ENCODE peak calls at places on chromosome 5, in five cellular contexts. One of them, this sample, is unnamed.
A peak's percentile ranks its signal among the peaks of the same experiment; 100 is the strongest.

GRCh38 chr5:54946306-54946705 is 39.1 kb downstream of the ESM1 start:
- DNase-seq in GM12865: no peak
- DNase-seq in IMR-90: no peak
- DNase-seq in retinal pigment epithelial cell: no peak
- DNase-seq in neural crest cell: no peak
- DNase-seq in this sample: no peak

GRCh38 chr5:181217805-181218065 is 5.3 kb upstream of the TRIM41 start:
- DNase-seq in GM12865: no peak
- DNase-seq in IMR-90: no peak
- DNase-seq in retinal pigment epithelial cell: no peak
- DNase-seq in neural crest cell: no peak
- DNase-seq in this sample: no peak

GRCh38 chr5:67267522-67268232 is 71.1 kb upstream of the CD180 start:
- DNase-seq in GM12865: no peak
- DNase-seq in IMR-90: no peak
- DNase-seq in retinal pigment epithelial cell: no peak
- DNase-seq in neural crest cell: no peak
- DNase-seq in this sample: no peak

GRCh38 chr5:75961814-75962213 is 121.4 kb upstream of the SV2C start:
- DNase-seq in GM12865: no peak
- DNase-seq in IMR-90: no peak
- DNase-seq in retinal pigment epithelial cell: no peak
- DNase-seq in neural crest cell: no peak
- DNase-seq in this sample: no peak

GRCh38 chr5:115262405-115263247 is at the start of gene PGGT1B:
- DNase-seq in GM12865: peak; percentile 85
- DNase-seq in IMR-90: peak; percentile 55
- DNase-seq in retinal pigment epithelial cell: no peak
- DNase-seq in neural crest cell: peak; percentile 61
- DNase-seq in this sample: peak; percentile 48

GRCh38 chr5:100777680-100778281 is 125.3 kb downstream of the ST8SIA4 start:
- DNase-seq in GM12865: peak; percentile 84
- DNase-seq in IMR-90: peak; percentile 89
- DNase-seq in retinal pigment epithelial cell: no peak
- DNase-seq in neural crest cell: no peak
- DNase-seq in this sample: no peak

GRCh38 chr5:179806250-179807045 is at the start of gene MGAT4B:
- DNase-seq in GM12865: peak; percentile 88
- DNase-seq in IMR-90: peak; percentile 70
- DNase-seq in retinal pigment epithelial cell: no peak
- DNase-seq in neural crest cell: peak; percentile 50
- DNase-seq in this sample: peak; percentile 48

GRCh38 chr5:135694016-135694415 is 115.2 kb upstream of the CXCL14 start:
- DNase-seq in GM12865: no peak
- DNase-seq in IMR-90: no peak
- DNase-seq in retinal pigment epithelial cell: no peak
- DNase-seq in neural crest cell: no peak
- DNase-seq in this sample: no peak

GRCh38 chr5:102754499-102755424 is at the start of gene PAM:
- DNase-seq in GM12865: peak; percentile 89
- DNase-seq in IMR-90: peak; percentile 62
- DNase-seq in retinal pigment epithelial cell: no peak
- DNase-seq in neural crest cell: peak; percentile 69
- DNase-seq in this sample: peak; percentile 73

GRCh38 chr5:144585716-144586115 is 415.0 kb downstream of the KCTD16 start:
- DNase-seq in GM12865: no peak
- DNase-seq in IMR-90: no peak
- DNase-seq in retinal pigment epithelial cell: no peak
- DNase-seq in neural crest cell: no peak
- DNase-seq in this sample: no peak

GRCh38 chr5:116361171-116361967 is 213.3 kb downstream of the SEMA6A start:
- DNase-seq in GM12865: no peak
- DNase-seq in IMR-90: no peak
- DNase-seq in retinal pigment epithelial cell: no peak
- DNase-seq in neural crest cell: peak; percentile 42
- DNase-seq in this sample: peak; percentile 44

GRCh38 chr5:97162045-97162444 is 19.6 kb upstream of the LIX1 start:
- DNase-seq in GM12865: peak; percentile 82
- DNase-seq in IMR-90: peak; percentile 84
- DNase-seq in retinal pigment epithelial cell: peak; percentile 33
- DNase-seq in neural crest cell: peak; percentile 79
- DNase-seq in this sample: peak; percentile 54

GRCh38 chr5:51988561-51988960 is 605.3 kb downstream of the ISL1 start:
- DNase-seq in GM12865: no peak
- DNase-seq in IMR-90: no peak
- DNase-seq in retinal pigment epithelial cell: no peak
- DNase-seq in neural crest cell: no peak
- DNase-seq in this sample: no peak

GRCh38 chr5:29950416-29951145 is 1242.9 kb upstream of the CDH6 start:
- DNase-seq in GM12865: no peak
- DNase-seq in IMR-90: no peak
- DNase-seq in retinal pigment epithelial cell: no peak
- DNase-seq in neural crest cell: no peak
- DNase-seq in this sample: no peak

GRCh38 chr5:151413800-151414199 is 33.6 kb upstream of the SLC36A1 start:
- DNase-seq in GM12865: no peak
- DNase-seq in IMR-90: no peak
- DNase-seq in retinal pigment epithelial cell: no peak
- DNase-seq in neural crest cell: no peak
- DNase-seq in this sample: no peak

GRCh38 chr5:36648426-36648825 is 42.0 kb downstream of the SLC1A3 start:
- DNase-seq in GM12865: no peak
- DNase-seq in IMR-90: no peak
- DNase-seq in retinal pigment epithelial cell: no peak
- DNase-seq in neural crest cell: no peak
- DNase-seq in this sample: no peak

GRCh38 chr5:141777711-141778110 is 95.7 kb upstream of the ARAP3 start:
- DNase-seq in GM12865: no peak
- DNase-seq in IMR-90: no peak
- DNase-seq in retinal pigment epithelial cell: no peak
- DNase-seq in neural crest cell: no peak
- DNase-seq in this sample: no peak

GRCh38 chr5:59206132-59206581 is 623.3 kb downstream of the RAB3C start:
- DNase-seq in GM12865: no peak
- DNase-seq in IMR-90: peak; percentile 70
- DNase-seq in retinal pigment epithelial cell: no peak
- DNase-seq in neural crest cell: no peak
- DNase-seq in this sample: no peak

GRCh38 chr5:99715921-99716320 is 787.1 kb upstream of the CHD1 start:
- DNase-seq in GM12865: no peak
- DNase-seq in IMR-90: no peak
- DNase-seq in retinal pigment epithelial cell: no peak
- DNase-seq in neural crest cell: no peak
- DNase-seq in this sample: no peak
- TF ChIP-seq CTCF in GM12865: no peak
- TF ChIP-seq CTCF in IMR-90: no peak
- TF ChIP-seq CTCF in retinal pigment epithelial cell: peak; percentile 14
- TF ChIP-seq CTCF in neural crest cell: no peak
- TF ChIP-seq CTCF in this sample: peak; percentile 4

DNA sequence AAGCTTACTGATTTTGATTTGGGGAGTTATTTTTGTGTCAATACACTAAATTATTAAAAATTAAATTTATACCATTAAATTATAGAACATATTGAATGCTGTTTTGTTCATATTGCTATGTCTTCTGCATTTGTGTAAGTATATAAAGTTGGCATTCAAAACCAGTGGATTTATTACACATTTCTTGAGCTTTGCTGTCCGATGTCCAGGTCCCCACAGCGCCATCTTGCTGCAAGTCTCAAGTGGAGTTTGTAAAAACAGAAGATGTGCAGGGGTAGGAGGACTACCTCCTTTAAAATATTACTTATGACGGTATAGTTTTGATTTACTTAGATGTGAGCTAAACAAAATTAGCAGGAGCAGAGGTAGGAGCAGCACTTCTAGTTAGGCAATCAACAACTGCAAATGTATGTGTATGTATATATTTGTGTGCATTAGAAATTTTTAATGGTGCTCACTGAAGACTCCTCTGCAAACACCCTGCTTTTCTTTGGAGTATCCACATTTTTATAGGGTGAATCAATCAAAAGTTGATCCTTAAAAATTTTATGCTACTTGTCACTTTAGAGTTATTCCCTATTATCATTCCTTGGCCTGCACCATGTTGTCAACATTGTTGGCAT is 37.4 kb downstream of the CPEB4 start:
- DNase-seq in GM12865: peak; percentile 72
- DNase-seq in IMR-90: peak; percentile 57
- DNase-seq in retinal pigment epithelial cell: no peak
- DNase-seq in neural crest cell: peak; percentile 24
- DNase-seq in this sample: no peak
- TF ChIP-seq CTCF in GM12865: peak; percentile 48
- TF ChIP-seq CTCF in IMR-90: peak; percentile 49
- TF ChIP-seq CTCF in retinal pigment epithelial cell: peak; percentile 76
- TF ChIP-seq CTCF in neural crest cell: peak; percentile 64
- TF ChIP-seq CTCF in this sample: peak; percentile 53

DNA sequence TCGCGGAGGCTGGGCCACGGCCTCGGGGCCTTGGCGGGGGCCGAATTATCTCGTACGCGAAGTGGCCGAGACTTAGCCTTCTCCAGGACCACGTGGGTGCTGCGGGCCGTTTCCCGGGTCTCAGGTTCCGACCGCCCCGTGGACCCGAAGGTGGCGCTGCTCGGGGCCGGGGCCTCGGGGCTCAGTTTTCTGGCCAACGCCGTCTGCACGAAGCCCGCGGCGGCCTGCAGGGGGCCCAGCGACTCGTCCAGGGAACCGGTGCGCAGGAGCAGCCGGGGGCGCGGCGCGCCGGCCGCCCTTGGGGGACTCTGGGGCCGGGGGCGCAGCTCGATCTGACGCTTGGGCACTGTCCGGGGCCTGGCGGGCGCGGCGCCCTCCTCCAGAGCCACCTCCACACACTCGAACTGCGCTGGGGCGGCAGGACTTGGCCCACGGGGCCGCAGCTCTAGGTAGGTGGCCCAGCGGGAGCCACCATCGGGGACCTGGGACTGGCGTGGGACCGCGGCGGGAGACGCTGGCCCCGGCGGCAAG is 716 bp downstream of the PROB1 start:
- DNase-seq in GM12865: peak; percentile 88
- DNase-seq in IMR-90: no peak
- DNase-seq in retinal pigment epithelial cell: no peak
- DNase-seq in neural crest cell: peak; percentile 55
- DNase-seq in this sample: peak; percentile 68
- TF ChIP-seq CTCF in GM12865: peak; percentile 75
- TF ChIP-seq CTCF in IMR-90: peak; percentile 17
- TF ChIP-seq CTCF in retinal pigment epithelial cell: peak; percentile 51
- TF ChIP-seq CTCF in neural crest cell: peak; percentile 63
- TF ChIP-seq CTCF in this sample: peak; percentile 72

GRCh38 chr5:170341545-170341944 is 44.0 kb upstream of the LCP2 start:
- DNase-seq in GM12865: no peak
- DNase-seq in IMR-90: no peak
- DNase-seq in retinal pigment epithelial cell: no peak
- DNase-seq in neural crest cell: no peak
- DNase-seq in this sample: no peak

GRCh38 chr5:170339780-170340167 is 42.2 kb upstream of the LCP2 start:
- DNase-seq in GM12865: no peak
- DNase-seq in IMR-90: no peak
- DNase-seq in retinal pigment epithelial cell: no peak
- DNase-seq in neural crest cell: no peak
- DNase-seq in this sample: no peak

GRCh38 chr5:170338272-170338671 is 40.7 kb upstream of the LCP2 start:
- DNase-seq in GM12865: no peak
- DNase-seq in IMR-90: no peak
- DNase-seq in retinal pigment epithelial cell: no peak
- DNase-seq in neural crest cell: no peak
- DNase-seq in this sample: no peak

GRCh38 chr5:170337055-170337454 is 39.5 kb upstream of the LCP2 start:
- DNase-seq in GM12865: no peak
- DNase-seq in IMR-90: no peak
- DNase-seq in retinal pigment epithelial cell: no peak
- DNase-seq in neural crest cell: no peak
- DNase-seq in this sample: no peak

DNA sequence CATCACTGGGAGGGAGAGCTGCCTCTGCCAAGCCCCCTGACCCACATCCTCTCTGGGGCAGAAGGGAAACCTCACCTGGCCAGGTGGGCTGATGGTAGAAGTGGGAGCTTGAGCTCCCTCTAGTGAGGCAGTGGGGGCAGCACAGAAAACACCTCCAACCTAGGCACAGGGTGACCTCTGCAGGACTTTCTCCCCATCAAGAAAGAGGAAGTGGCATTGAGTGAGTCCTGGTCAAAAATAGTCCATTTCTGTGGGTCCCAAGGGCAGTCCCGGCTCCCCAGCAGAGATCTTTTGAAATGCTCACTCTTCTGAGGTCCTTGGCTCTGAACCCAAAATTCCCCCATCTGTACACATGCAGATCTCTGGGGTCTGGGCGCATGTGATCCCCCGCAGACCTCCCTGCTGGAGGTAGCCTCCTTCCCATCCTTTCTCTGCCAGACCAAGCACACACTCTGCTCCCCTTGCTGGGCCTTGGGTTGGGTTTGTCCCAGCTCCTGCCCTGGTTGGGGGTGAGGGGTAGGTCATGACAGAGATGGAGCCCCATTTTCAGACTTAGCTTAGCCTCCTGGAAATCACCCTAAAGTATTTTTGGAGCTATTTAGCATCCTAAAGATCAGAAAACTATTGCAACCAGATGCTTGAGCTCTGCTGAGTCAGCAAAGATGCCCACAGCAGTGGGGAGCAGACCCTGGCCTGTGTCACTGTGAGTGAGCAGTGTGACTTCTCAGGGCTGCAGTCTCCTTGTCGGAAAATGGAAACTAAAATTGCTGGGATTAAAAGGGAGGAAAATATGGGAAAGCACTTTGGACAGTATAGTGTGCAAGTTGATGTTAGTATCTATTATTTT is 41.6 kb upstream of the LCP2 start:
- DNase-seq in GM12865: peak; percentile 79
- DNase-seq in IMR-90: no peak
- DNase-seq in retinal pigment epithelial cell: no peak
- DNase-seq in neural crest cell: no peak
- DNase-seq in this sample: no peak
- TF ChIP-seq CTCF in GM12865: peak; percentile 88
- TF ChIP-seq CTCF in IMR-90: no peak
- TF ChIP-seq CTCF in retinal pigment epithelial cell: peak; percentile 12
- TF ChIP-seq CTCF in neural crest cell: no peak
- TF ChIP-seq CTCF in this sample: peak; percentile 20

GRCh38 chr5:74934949-74935751 is 69.0 kb upstream of the FAM169A start:
- DNase-seq in GM12865: peak; percentile 22
- DNase-seq in IMR-90: peak; percentile 50
- DNase-seq in retinal pigment epithelial cell: peak; percentile 25
- DNase-seq in neural crest cell: no peak
- DNase-seq in this sample: no peak
- TF ChIP-seq CTCF in GM12865: peak; percentile 21
- TF ChIP-seq CTCF in IMR-90: peak; percentile 38
- TF ChIP-seq CTCF in retinal pigment epithelial cell: peak; percentile 54
- TF ChIP-seq CTCF in neural crest cell: peak; percentile 48
- TF ChIP-seq CTCF in this sample: peak; percentile 54

DNA sequence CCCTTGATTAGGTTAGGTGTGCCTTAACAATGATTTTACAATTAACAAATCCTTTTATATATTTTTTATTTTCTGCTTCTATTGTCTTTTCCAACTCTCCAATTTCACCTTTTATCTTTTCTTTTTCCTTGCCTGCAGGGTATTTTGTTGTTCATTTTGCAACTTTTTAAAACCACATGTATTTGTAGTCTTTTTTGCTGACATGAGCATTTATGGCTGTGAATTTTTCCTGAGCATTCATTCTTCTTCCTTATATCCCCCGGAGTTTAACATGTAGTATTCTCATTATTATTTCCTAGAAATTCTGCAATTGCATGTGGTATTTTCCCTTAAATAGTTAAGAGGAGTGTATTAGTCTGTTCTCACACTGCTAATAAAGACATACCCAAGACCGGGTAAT is 41.6 kb downstream of the FAM81B start:
- DNase-seq in GM12865: no peak
- DNase-seq in IMR-90: no peak
- DNase-seq in retinal pigment epithelial cell: no peak
- DNase-seq in neural crest cell: no peak
- DNase-seq in this sample: no peak
- TF ChIP-seq CTCF in GM12865: no peak
- TF ChIP-seq CTCF in IMR-90: no peak
- TF ChIP-seq CTCF in retinal pigment epithelial cell: no peak
- TF ChIP-seq CTCF in neural crest cell: no peak
- TF ChIP-seq CTCF in this sample: no peak